ENCODE peak calls at places on chromosomes 13 and 19, in nine cellular contexts. K is iPS DF 6.9, H is caudate nucleus, B is colonic mucosa, I is GM04504, L is smooth muscle cell of the brain vasculature, Y is SW 1271, A is HFFc6, E is KG1. S is an unnamed sample.

GRCh38 chr13:99657848-99658265 is 156.6 kb downstream of the TM9SF2 start:
- DNase-seq in L (no peak), Y (no peak), B (peak; percentile 18), A (no peak), E (no peak), I (no peak), H (no peak), K (no peak), S (no peak)

GRCh38 chr19:1265611-1266115 is 3.5 kb upstream of the CIRBP start:
- DNase-seq in I (peak; percentile 84), H (no peak), K (no peak), B (peak; percentile 64), E (no peak), A (peak; percentile 91), L (no peak), Y (peak; percentile 64), S (peak; percentile 52)

GRCh38 chr19:12833747-12834417 is 497 bp downstream of the RTBDN start:
- DNase-seq in E (no peak), Y (peak; percentile 39), L (no peak), H (no peak), B (peak; percentile 39), K (no peak), I (no peak), A (no peak), S (peak; percentile 39)

GRCh38 chr19:48806818-48807589 is 3.8 kb downstream of the BCAT2 start:
- DNase-seq in Y (no peak), K (no peak), L (no peak), H (peak; percentile 56), A (peak; percentile 40), E (no peak), I (no peak), B (peak; percentile 76), S (peak; percentile 37)

GRCh38 chr19:45323671-45324081 is 1.0 kb upstream of the CKM start:
- DNase-seq in L (no peak), B (no peak), H (no peak), I (no peak), A (no peak), Y (no peak), K (no peak), E (no peak), S (no peak)

GRCh38 chr13:59490651-59491050 is 673.1 kb downstream of the DIAPH3 start:
- DNase-seq in H (no peak), K (no peak), Y (no peak), I (no peak), A (no peak), L (no peak), E (no peak), B (no peak), S (no peak)

GRCh38 chr13:100636441-100636840 is 38.2 kb downstream of the TMTC4 start:
- DNase-seq in L (no peak), A (no peak), B (no peak), H (peak; percentile 12), Y (no peak), I (no peak), E (no peak), K (no peak), S (no peak)

GRCh38 chr13:97279913-97280312 is 57.8 kb downstream of the MBNL2 start:
- DNase-seq in H (no peak), B (no peak), I (no peak), E (no peak), A (peak; percentile 75), L (no peak), K (no peak), Y (no peak), S (peak; percentile 51)

GRCh38 chr13:98653471-98653985 is 76.6 kb upstream of the STK24 start:
- DNase-seq in A (peak; percentile 62), K (peak; percentile 89), E (no peak), L (peak; percentile 56), H (peak; percentile 60), I (peak; percentile 40), B (peak; percentile 89), Y (peak; percentile 79), S (peak; percentile 84)

GRCh38 chr19:5345895-5346386 is 5.3 kb upstream of the PTPRS start:
- DNase-seq in K (no peak), H (no peak), Y (peak; percentile 45), A (peak; percentile 38), I (no peak), E (no peak), B (no peak), L (peak; percentile 21), S (peak; percentile 73)

GRCh38 chr19:30082168-30082567 is 140.1 kb downstream of the URI1 start:
- DNase-seq in Y (no peak), H (no peak), K (no peak), E (no peak), I (no peak), B (no peak), A (no peak), L (no peak), S (no peak)

GRCh38 chr13:43136940-43137574 is 113.7 kb downstream of the DNAJC15 start:
- DNase-seq in K (no peak), E (no peak), Y (no peak), L (no peak), I (no peak), A (no peak), B (no peak), H (no peak), S (no peak)

GRCh38 chr13:113509989-113510388 is 19.5 kb upstream of the DCUN1D2 start:
- DNase-seq in A (no peak), E (no peak), I (no peak), H (no peak), Y (no peak), B (no peak), K (no peak), L (no peak), S (no peak)

GRCh38 chr13:67643656-67644055 is 413.5 kb upstream of the PCDH9 start:
- DNase-seq in L (no peak), H (no peak), K (no peak), E (no peak), A (no peak), B (no peak), Y (no peak), I (no peak), S (no peak)

GRCh38 chr19:33558846-33559245 is 37.3 kb upstream of the PEPD start:
- DNase-seq in H (no peak), K (no peak), A (no peak), Y (no peak), I (peak; percentile 5), B (no peak), L (no peak), E (no peak), S (no peak)

GRCh38 chr19:21698215-21698614 is 69.2 kb downstream of the ZNF100 start:
- DNase-seq in A (peak; percentile 26), H (no peak), Y (peak; percentile 26), E (peak; percentile 16), I (peak; percentile 5), L (no peak), K (no peak), B (peak; percentile 25), S (peak; percentile 25)

GRCh38 chr19:27774337-27774736 is 1438.6 kb downstream of the UQCRFS1 start:
- DNase-seq in K (no peak), A (no peak), E (no peak), B (no peak), L (no peak), Y (no peak), H (no peak), I (no peak), S (peak; percentile 9)

GRCh38 chr13:26829716-26830115 is 69.1 kb upstream of the GPR12 start:
- DNase-seq in L (no peak), A (no peak), Y (no peak), K (no peak), I (no peak), B (no peak), H (no peak), E (no peak), S (no peak)

GRCh38 chr13:109301711-109302110 is 484.7 kb downstream of the IRS2 start:
- DNase-seq in E (no peak), H (no peak), K (no peak), I (no peak), Y (no peak), L (no peak), B (no peak), A (no peak), S (no peak)

GRCh38 chr19:6047741-6048231 is 62.5 kb downstream of the RFX2 start:
- DNase-seq in K (peak; percentile 43), A (peak; percentile 62), H (no peak), B (no peak), E (no peak), I (no peak), L (no peak), Y (peak; percentile 33), S (peak; percentile 80)

GRCh38 chr19:6997679-6998445 is 23.4 kb downstream of the MBD3L2B start:
- DNase-seq in I (no peak), E (no peak), H (no peak), L (no peak), A (no peak), K (no peak), Y (no peak), B (no peak), S (peak; percentile 20)

GRCh38 chr19:2083174-2083854 is 12.8 kb downstream of the MOB3A start:
- DNase-seq in I (no peak), L (no peak), H (no peak), B (no peak), A (no peak), Y (no peak), E (no peak), K (no peak), S (no peak)

GRCh38 chr19:35543280-35544109 is 1.9 kb upstream of the TMEM147 start:
- DNase-seq in I (no peak), A (no peak), B (no peak), L (no peak), E (no peak), Y (no peak), H (no peak), K (no peak), S (no peak)

GRCh38 chr19:33291623-33292534 is 10.5 kb downstream of the CEBPA start:
- DNase-seq in I (no peak), E (no peak), A (no peak), K (no peak), H (no peak), L (no peak), Y (no peak), B (peak; percentile 76), S (no peak)

GRCh38 chr13:34886476-34886875 is 55.6 kb upstream of the NBEA start:
- DNase-seq in L (no peak), H (no peak), A (no peak), K (no peak), Y (no peak), B (no peak), E (no peak), I (peak; percentile 15), S (peak; percentile 28)